ENCODE peak calls at places on chromosomes 13 and 19, in seven cellular contexts. G is ovary, R is A549, O is Peyer's patch, H is breast epithelium, C is tibial nerve, F is body of pancreas. Y is an unnamed sample.

GRCh38 chr19:12665281-12665573 is 1.3 kb downstream of the MAN2B1 start:
- DNase-seq in G (no peak), R (no peak), O (peak; percentile 89), H (no peak), C (peak; percentile 25), F (no peak), Y (no peak)

GRCh38 chr19:46904114-46905060 is 43.6 kb downstream of the ARHGAP35 start:
- DNase-seq in G (peak; percentile 63), R (no peak), O (no peak), H (no peak), C (no peak), F (peak; percentile 27), Y (no peak)

GRCh38 chr19:30672926-30673325 is 300.7 kb downstream of the ZNF536 start:
- DNase-seq in G (no peak), R (no peak), O (no peak), H (no peak), C (no peak), F (no peak), Y (no peak)

GRCh38 chr13:50894042-50894441 is 15.5 kb upstream of the RNASEH2B start:
- DNase-seq in G (no peak), R (no peak), O (no peak), H (no peak), C (no peak), F (no peak), Y (no peak)

GRCh38 chr13:105630411-105630810 is 905.1 kb downstream of the EFNB2 start:
- DNase-seq in G (no peak), R (no peak), O (no peak), H (no peak), C (no peak), F (no peak), Y (no peak)

GRCh38 chr13:50130686-50131051 is 115.4 kb downstream of the KCNRG start:
- DNase-seq in G (peak; percentile 32), R (peak; percentile 28), O (peak; percentile 61), H (no peak), C (no peak), F (no peak), Y (peak; percentile 23)

GRCh38 chr13:27120011-27120410 is 51.6 kb downstream of the USP12 start:
- DNase-seq in G (no peak), R (no peak), O (no peak), H (no peak), C (no peak), F (no peak), Y (no peak)

GRCh38 chr13:99273128-99273527 is 14.9 kb upstream of the GPR18 start:
- DNase-seq in G (no peak), R (no peak), O (no peak), H (no peak), C (no peak), F (no peak), Y (no peak)

GRCh38 chr19:48458016-48458415 is 2.6 kb downstream of the KCNJ14 start:
- DNase-seq in G (no peak), R (no peak), O (no peak), H (no peak), C (no peak), F (no peak), Y (no peak)

GRCh38 chr13:41059466-41059865 is 1.8 kb upstream of the WBP4 start:
- DNase-seq in G (no peak), R (no peak), O (no peak), H (no peak), C (no peak), F (no peak), Y (no peak)

GRCh38 chr13:72782717-72783116 is 784 bp downstream of the PIBF1 start:
- DNase-seq in G (no peak), R (peak; percentile 19), O (no peak), H (no peak), C (no peak), F (no peak), Y (no peak)

GRCh38 chr19:46818812-46819211 is 30.4 kb upstream of the SLC1A5 start:
- DNase-seq in G (no peak), R (peak; percentile 69), O (no peak), H (no peak), C (no peak), F (no peak), Y (no peak)

GRCh38 chr13:60511637-60512036 is 114.6 kb downstream of the TDRD3 start:
- DNase-seq in G (no peak), R (no peak), O (no peak), H (no peak), C (no peak), F (no peak), Y (no peak)

GRCh38 chr19:57759096-57759495 is 10.4 kb upstream of the ZNF586 start:
- DNase-seq in G (no peak), R (no peak), O (no peak), H (no peak), C (no peak), F (no peak), Y (peak; percentile 31)

GRCh38 chr13:35954207-35954560 is 177.0 kb downstream of the DCLK1 start:
- DNase-seq in G (no peak), R (no peak), O (no peak), H (no peak), C (no peak), F (no peak), Y (no peak)

GRCh38 chr13:67614577-67614976 is 384.4 kb upstream of the PCDH9 start:
- DNase-seq in G (no peak), R (no peak), O (no peak), H (no peak), C (no peak), F (no peak), Y (no peak)

GRCh38 chr13:36418022-36418805 is 14.1 kb upstream of the CCNA1 start:
- DNase-seq in G (no peak), R (no peak), O (no peak), H (no peak), C (no peak), F (no peak), Y (no peak)

GRCh38 chr19:14686411-14686810 is 3.4 kb upstream of the ZNF333 start:
- DNase-seq in G (no peak), R (peak; percentile 47), O (no peak), H (no peak), C (no peak), F (no peak), Y (no peak)

DNA sequence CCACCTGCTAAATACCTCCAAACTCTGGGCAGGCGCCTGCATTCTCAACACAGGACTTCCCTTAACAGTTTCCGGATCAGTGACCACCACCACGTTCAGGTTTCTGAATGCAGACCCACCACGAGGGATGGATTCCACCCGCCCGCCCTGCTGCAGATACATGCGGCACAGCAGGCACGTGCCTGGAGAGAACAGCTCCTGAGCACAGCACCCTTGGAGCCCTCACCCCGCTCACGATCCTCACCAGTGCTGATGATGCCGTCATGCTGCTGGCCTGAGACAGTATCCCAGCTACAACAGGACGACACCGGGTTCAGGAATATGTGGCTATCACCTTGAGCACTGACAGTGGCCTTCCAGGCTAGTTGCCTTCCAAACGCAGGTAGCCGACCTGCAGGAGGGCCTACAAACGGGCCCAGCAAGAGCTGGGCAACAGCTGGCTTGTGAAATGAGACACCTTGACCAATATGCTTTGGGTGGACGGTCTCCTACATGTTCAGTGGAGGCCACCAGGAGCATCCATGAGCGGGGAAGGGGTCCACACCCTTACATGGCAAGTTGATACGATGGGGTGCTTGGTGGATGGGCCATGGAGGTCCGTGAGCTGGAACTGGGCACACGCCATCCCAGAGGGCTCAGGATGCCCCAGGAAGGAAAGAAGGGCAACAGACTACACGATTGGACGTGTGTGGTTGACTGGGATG is 9.9 kb upstream of the QTRT1 start:
- DNase-seq in G (no peak), R (no peak), O (no peak), H (no peak), C (no peak), F (no peak), Y (no peak)
- TF ChIP-seq POLR2A in G (no peak), R (no peak), O (no peak), H (no peak), C (no peak), F (no peak), Y (no peak)

GRCh38 chr19:35124098-35125060 is 8.8 kb downstream of the FXYD3 start:
- DNase-seq in G (peak; percentile 94), R (peak; percentile 95), O (peak; percentile 95), H (peak; percentile 88), C (peak; percentile 93), F (peak; percentile 98), Y (peak; percentile 99)
- TF ChIP-seq POLR2A in G (peak; percentile 92), R (peak; percentile 99), O (peak; percentile 91), H (peak; percentile 86), C (peak; percentile 92), F (no peak), Y (peak; percentile 98)

DNA sequence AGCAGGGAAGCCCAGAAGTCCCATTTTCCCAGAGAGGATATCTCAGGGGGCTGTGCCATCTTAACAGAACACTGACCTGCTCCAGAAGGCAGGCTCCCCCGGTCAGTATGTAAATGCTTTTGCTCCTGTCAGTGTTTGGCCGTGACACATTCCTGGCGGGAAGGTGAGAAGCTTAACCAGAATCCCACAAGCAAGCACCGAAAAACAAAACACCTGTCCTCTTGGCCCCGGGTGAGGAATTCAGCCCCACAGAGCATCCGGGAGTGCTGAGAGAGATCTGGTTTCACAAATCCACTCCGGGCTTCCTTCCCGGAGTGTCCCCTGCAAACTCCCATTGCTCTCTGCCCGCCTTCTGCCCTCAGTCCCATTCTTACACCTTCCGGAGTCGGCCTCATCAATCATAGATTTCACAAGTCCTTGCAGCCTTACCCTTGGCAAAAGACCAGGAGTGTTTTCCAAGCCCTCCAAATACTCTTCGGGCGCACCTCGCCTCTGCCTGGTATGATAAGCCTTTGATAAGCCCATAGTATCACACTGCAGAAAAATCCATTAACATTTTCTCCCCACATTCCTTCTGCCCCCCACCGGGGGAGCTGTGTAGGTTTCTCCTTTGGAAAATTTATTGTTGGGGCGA is 12.2 kb downstream of the TPM4 start:
- DNase-seq in G (no peak), R (peak; percentile 80), O (no peak), H (no peak), C (no peak), F (peak; percentile 77), Y (no peak)
- TF ChIP-seq POLR2A in G (no peak), R (no peak), O (no peak), H (no peak), C (no peak), F (no peak), Y (no peak)

DNA sequence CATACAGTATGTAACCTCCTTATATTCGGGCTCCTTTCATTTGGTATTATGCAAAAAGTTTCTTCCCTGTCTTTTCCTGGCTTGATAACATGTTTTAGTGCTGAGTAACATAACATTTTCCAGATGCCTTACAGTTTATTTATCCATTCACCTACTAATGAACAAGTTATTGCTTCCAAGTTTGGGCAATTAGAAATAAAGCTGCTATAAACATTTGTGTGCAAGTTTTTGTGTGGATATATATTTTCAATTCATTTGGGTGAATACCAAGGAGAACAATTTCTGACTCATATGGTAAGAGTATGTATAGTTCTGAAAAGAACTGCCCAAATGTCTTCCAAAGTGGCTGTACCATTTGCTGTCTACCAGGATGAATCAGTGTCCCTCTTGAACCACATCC is 360.9 kb downstream of the PCDH17 start:
- DNase-seq in G (no peak), R (no peak), O (no peak), H (no peak), C (no peak), F (no peak), Y (no peak)
- TF ChIP-seq POLR2A in G (no peak), R (no peak), O (no peak), H (no peak), C (no peak), F (no peak), Y (no peak)

GRCh38 chr19:1131718-1132552 is 28.1 kb downstream of the GPX4 start:
- DNase-seq in G (peak; percentile 84), R (peak; percentile 64), O (peak; percentile 97), H (peak; percentile 82), C (peak; percentile 66), F (peak; percentile 65), Y (peak; percentile 84)
- TF ChIP-seq POLR2A in G (peak; percentile 14), R (no peak), O (peak; percentile 65), H (no peak), C (no peak), F (no peak), Y (peak; percentile 11)

Y was measured in H54.